ENCODE peak calls at places on chromosomes 12 and 14, in ten cellular contexts. U, B, N, E, A, K, R, D, F and O are unnamed samples.

GRCh38 chr12:131849700-131850553 is 21.7 kb downstream of the MMP17 start:
- DNase-seq in U (no peak), B (no peak), N (no peak), E (no peak), A (no peak), K (no peak), R (no peak), D (no peak), F (no peak), O (peak)

GRCh38 chr12:104669057-104669770 is 212.5 kb downstream of the CHST11 start:
- DNase-seq in U (no peak), B (no peak), N (no peak), E (no peak), A (no peak), K (no peak), R (no peak), D (peak), F (no peak), O (no peak)

GRCh38 chr12:124497658-124498057 is 69.8 kb downstream of the NCOR2 start:
- DNase-seq in U (no peak), B (no peak), N (no peak), E (peak), A (no peak), K (peak), R (no peak), D (peak), F (no peak), O (peak)

GRCh38 chr12:52195065-52195730 is 3.4 kb upstream of the KRT80 start:
- DNase-seq in U (no peak), B (no peak), N (no peak), E (no peak), A (no peak), K (no peak), R (no peak), D (no peak), F (no peak), O (no peak)

GRCh38 chr12:106736051-106736957 is 38.2 kb upstream of the RIC8B start:
- DNase-seq in U (no peak), B (no peak), N (no peak), E (no peak), A (no peak), K (no peak), R (peak), D (no peak), F (no peak), O (no peak)

GRCh38 chr12:6868211-6869048 is 1.1 kb downstream of the TPI1 start:
- DNase-seq in U (peak), B (no peak), N (no peak), E (no peak), A (peak), K (no peak), R (no peak), D (no peak), F (no peak), O (no peak)

GRCh38 chr14:41605550-41606248 is 977 bp upstream of the LRFN5 start:
- DNase-seq in U (no peak), B (no peak), N (peak), E (peak), A (no peak), K (peak), R (no peak), D (peak), F (no peak), O (no peak)

GRCh38 chr12:185197-185955 is 28.6 kb downstream of the SLC6A12 start:
- DNase-seq in U (no peak), B (no peak), N (no peak), E (no peak), A (no peak), K (no peak), R (no peak), D (no peak), F (no peak), O (no peak)

GRCh38 chr14:29236848-29237247 is 470.3 kb downstream of the FOXG1 start:
- DNase-seq in U (no peak), B (no peak), N (no peak), E (peak), A (peak), K (peak), R (no peak), D (no peak), F (no peak), O (no peak)

GRCh38 chr12:122785503-122785902 is 11.1 kb downstream of the CCDC62 start:
- DNase-seq in U (no peak), B (no peak), N (no peak), E (no peak), A (no peak), K (no peak), R (no peak), D (no peak), F (no peak), O (no peak)

GRCh38 chr12:71594214-71594948 is 69.3 kb downstream of the ZFC3H1 start:
- DNase-seq in U (no peak), B (no peak), N (peak), E (peak), A (no peak), K (no peak), R (no peak), D (peak), F (no peak), O (no peak)

GRCh38 chr14:53462931-53463778 is 310.0 kb upstream of the DDHD1 start:
- DNase-seq in U (no peak), B (no peak), N (peak), E (no peak), A (no peak), K (no peak), R (no peak), D (peak), F (no peak), O (no peak)

GRCh38 chr14:74333909-74334308 is 14.4 kb upstream of the VRTN start:
- DNase-seq in U (no peak), B (no peak), N (no peak), E (peak), A (peak), K (peak), R (no peak), D (no peak), F (no peak), O (no peak)

GRCh38 chr14:81423504-81423903 is 23.4 kb upstream of the STON2 start:
- DNase-seq in U (no peak), B (no peak), N (no peak), E (no peak), A (no peak), K (no peak), R (no peak), D (no peak), F (no peak), O (no peak)